ENCODE peak calls at places on chromosomes 16 and 17, in ten cellular contexts. W is neural crest cell; U is fibroblast of pulmonary artery; P is stimulated activated CD4-positive, alpha-beta T cell treated with anti-CD3 and anti-CD28 coated beads, Interleukin-1b, Interleukin-23, amount 100 ng/mL, for 24 hours; O is RKO; A is HEK293T; N is thoracic aorta; D is CD4-positive, alpha-beta memory T cell; F is GM13977; H is brain pericyte. T is an unnamed sample.
A peak's percentile ranks its signal among the peaks of the same experiment; 100 is the strongest.

GRCh38 chr17:83081561-83082201 is 2.3 kb downstream of the METRNL start:
- DNase-seq in W (no peak), U (no peak), P (no peak), O (no peak), A (no peak), N (no peak), D (peak; percentile 16), F (no peak), H (no peak), T (no peak)

GRCh38 chr16:66476328-66477027 is 49.4 kb downstream of the BEAN1 start:
- DNase-seq in W (no peak), U (no peak), P (peak; percentile 15), O (no peak), A (peak; percentile 65), N (no peak), D (no peak), F (no peak), H (no peak), T (no peak)

GRCh38 chr17:64163468-64163867 is 33.5 kb upstream of the ERN1 start:
- DNase-seq in W (no peak), U (no peak), P (no peak), O (no peak), A (no peak), N (no peak), D (no peak), F (no peak), H (no peak), T (no peak)

GRCh38 chr17:8941980-8942617 is 23.4 kb downstream of the PIK3R5 start:
- DNase-seq in W (no peak), U (no peak), P (no peak), O (no peak), A (no peak), N (no peak), D (no peak), F (no peak), H (no peak), T (no peak)

GRCh38 chr17:45971698-45972141 is 27.3 kb upstream of the STH start:
- DNase-seq in W (no peak), U (no peak), P (no peak), O (no peak), A (no peak), N (no peak), D (no peak), F (no peak), H (no peak), T (no peak)

GRCh38 chr17:39769974-39770587 is 32.3 kb downstream of the GRB7 start:
- DNase-seq in W (no peak), U (no peak), P (no peak), O (no peak), A (no peak), N (no peak), D (peak; percentile 81), F (peak; percentile 60), H (no peak), T (peak; percentile 13)

GRCh38 chr17:27327397-27327796 is 33.5 kb downstream of the WSB1 start:
- DNase-seq in W (no peak), U (no peak), P (no peak), O (no peak), A (no peak), N (no peak), D (no peak), F (no peak), H (no peak), T (no peak)

GRCh38 chr17:48486557-48486956 is 44.3 kb downstream of the HOXB1 start:
- DNase-seq in W (no peak), U (peak; percentile 91), P (no peak), O (peak; percentile 80), A (no peak), N (no peak), D (no peak), F (no peak), H (no peak), T (no peak)

GRCh38 chr17:12789976-12790805 is 893 bp downstream of the ARHGAP44 start:
- DNase-seq in W (peak; percentile 25), U (no peak), P (no peak), O (peak; percentile 6), A (peak; percentile 19), N (no peak), D (no peak), F (no peak), H (no peak), T (no peak)